ENCODE peak calls at places on chromosomes 5 and 9, in four cellular contexts. G, J, I and W are unnamed samples.
A peak's percentile ranks its signal among the peaks of the same experiment; 100 is the strongest.

GRCh38 chr5:33713087-33713486 is 178.7 kb downstream of the ADAMTS12 start:
- DNase-seq in J (no peak), G (peak; percentile 3), I (no peak), W (no peak)

GRCh38 chr9:112872019-112872418 is 18.7 kb downstream of the SLC46A2 start:
- DNase-seq in I (no peak), G (peak; percentile 58), J (no peak), W (no peak)

GRCh38 chr5:18010053-18010452 is 375.8 kb downstream of the TAF11L14 start:
- DNase-seq in I (peak; percentile 12), G (no peak), J (no peak), W (no peak)

GRCh38 chr5:142826093-142826492 is 55.9 kb downstream of the ARHGAP26 start:
- DNase-seq in G (no peak), J (no peak), I (no peak), W (no peak)

GRCh38 chr9:9214052-9214451 is 1398.8 kb downstream of the PTPRD start:
- DNase-seq in G (no peak), I (no peak), J (no peak), W (no peak)

GRCh38 chr9:136437430-136437829 is 2.2 kb downstream of the INPP5E start:
- DNase-seq in I (no peak), J (no peak), G (no peak), W (no peak)

GRCh38 chr5:168097852-168098251 is 193.6 kb upstream of the WWC1 start:
- DNase-seq in I (no peak), G (no peak), J (no peak), W (no peak)

GRCh38 chr5:179167871-179168451 is 107.8 kb downstream of the ZNF354C start:
- DNase-seq in I (no peak), J (no peak), G (no peak), W (no peak)

GRCh38 chr5:41410307-41410706 is 100.1 kb downstream of the PLCXD3 start:
- DNase-seq in I (no peak), J (no peak), G (no peak), W (no peak)

GRCh38 chr9:18485691-18486090 is 11.7 kb downstream of the ADAMTSL1 start:
- DNase-seq in I (no peak), J (no peak), G (no peak), W (no peak)

GRCh38 chr9:131334568-131335105 is 45.1 kb downstream of the PLPP7 start:
- DNase-seq in J (no peak), G (no peak), I (no peak), W (no peak)

GRCh38 chr5:33073856-33074255 is 362.7 kb downstream of the NPR3 start:
- DNase-seq in G (no peak), J (no peak), I (no peak), W (no peak)

GRCh38 chr5:115623632-115624031 is 2.2 kb downstream of the TMED7 start:
- DNase-seq in I (no peak), J (no peak), G (no peak), W (peak; percentile 46)

GRCh38 chr5:157541452-157542118 is 34.0 kb downstream of the ADAM19 start:
- DNase-seq in J (no peak), I (peak; percentile 37), G (no peak), W (no peak)

GRCh38 chr9:37417857-37418618 is 4.5 kb upstream of the GRHPR start:
- DNase-seq in I (peak; percentile 31), G (no peak), J (no peak), W (no peak)

GRCh38 chr9:91360551-91361293 is 996 bp downstream of the AUH start:
- DNase-seq in J (no peak), I (peak; percentile 36), G (peak; percentile 26), W (peak; percentile 62)

GRCh38 chr5:165805756-165806155 is 2300.3 kb downstream of the MAT2B start:
- DNase-seq in J (no peak), I (no peak), G (no peak), W (no peak)